ENCODE peak calls at places on chromosomes 4 and X, in seven cellular contexts. F, Z, B, A, D, O and R are unnamed samples.

GRCh38 chr4:147731611-147732515 is at the start of gene ARHGAP10:
- DNase-seq in F (peak; percentile 18), Z (peak; percentile 81), B (peak; percentile 70), A (peak; percentile 78), D (peak; percentile 82), O (peak; percentile 88), R (peak; percentile 81)

GRCh38 chr4:3436798-3437581 is 4.8 kb upstream of the HGFAC start:
- DNase-seq in F (no peak), Z (no peak), B (no peak), A (no peak), D (no peak), O (peak; percentile 61), R (peak; percentile 8)

GRCh38 chrX:133913009-133913408 is 72.4 kb downstream of the GPC3 start:
- DNase-seq in F (no peak), Z (no peak), B (peak; percentile 21), A (no peak), D (no peak), O (no peak), R (no peak)

GRCh38 chr4:42638276-42638675 is 18.6 kb downstream of the ATP8A1 start:
- DNase-seq in F (no peak), Z (no peak), B (no peak), A (no peak), D (no peak), O (no peak), R (no peak)

GRCh38 chr4:53127365-53127764 is 238.5 kb downstream of the SCFD2 start:
- DNase-seq in F (no peak), Z (no peak), B (no peak), A (no peak), D (no peak), O (no peak), R (no peak)

GRCh38 chr4:77037736-77038135 is 38.1 kb downstream of the CCNI start:
- DNase-seq in F (no peak), Z (no peak), B (no peak), A (no peak), D (no peak), O (no peak), R (no peak)

GRCh38 chrX:139079789-139080188 is 368.3 kb upstream of the FGF13 start:
- DNase-seq in F (no peak), Z (no peak), B (no peak), A (no peak), D (no peak), O (no peak), R (no peak)

GRCh38 chr4:184168406-184169019 is 49.2 kb downstream of the ENPP6 start:
- DNase-seq in F (peak; percentile 12), Z (peak; percentile 79), B (peak; percentile 86), A (peak; percentile 73), D (peak; percentile 68), O (peak; percentile 85), R (peak; percentile 83)

GRCh38 chrX:111170017-111170416 is 74.0 kb downstream of the PAK3 start:
- DNase-seq in F (no peak), Z (no peak), B (no peak), A (no peak), D (no peak), O (no peak), R (no peak)

GRCh38 chr4:13599159-13599558 is 28.4 kb downstream of the BOD1L1 start:
- DNase-seq in F (no peak), Z (no peak), B (peak; percentile 77), A (peak; percentile 74), D (no peak), O (no peak), R (no peak)

GRCh38 chr4:8891646-8892555 is 20.3 kb upstream of the HMX1 start:
- DNase-seq in F (no peak), Z (no peak), B (peak; percentile 77), A (no peak), D (no peak), O (no peak), R (no peak)

GRCh38 chr4:95155759-95156451 is 392.9 kb downstream of the UNC5C start:
- DNase-seq in F (no peak), Z (no peak), B (peak; percentile 62), A (no peak), D (no peak), O (no peak), R (no peak)

GRCh38 chrX:122238801-122239200 is 945.3 kb upstream of the GRIA3 start:
- DNase-seq in F (no peak), Z (no peak), B (no peak), A (no peak), D (no peak), O (no peak), R (no peak)

GRCh38 chrX:24877854-24878650 is 137.7 kb downstream of the ARX start:
- DNase-seq in F (no peak), Z (no peak), B (no peak), A (no peak), D (no peak), O (no peak), R (no peak)

GRCh38 chrX:129540725-129541184 is 696 bp downstream of the OCRL start:
- DNase-seq in F (no peak), Z (no peak), B (peak; percentile 3), A (peak; percentile 9), D (no peak), O (peak; percentile 51), R (no peak)

GRCh38 chr4:83010111-83010521 is 507 bp downstream of the LIN54 start:
- DNase-seq in F (no peak), Z (no peak), B (peak; percentile 51), A (no peak), D (no peak), O (no peak), R (no peak)

GRCh38 chr4:169485791-169486742 is 126.3 kb downstream of the NEK1 start:
- DNase-seq in F (peak; percentile 2), Z (no peak), B (peak; percentile 66), A (peak; percentile 29), D (no peak), O (no peak), R (no peak)

GRCh38 chr4:148442830-148443549 is 776 bp upstream of the NR3C2 start:
- DNase-seq in F (no peak), Z (peak; percentile 39), B (no peak), A (peak; percentile 12), D (no peak), O (peak; percentile 67), R (peak; percentile 28)

GRCh38 chrX:129115104-129115503 is 408.2 kb downstream of the SMARCA1 start:
- DNase-seq in F (no peak), Z (no peak), B (peak; percentile 82), A (peak; percentile 2), D (no peak), O (no peak), R (no peak)

GRCh38 chr4:169815606-169816005 is 57.9 kb upstream of the HPF1 start:
- DNase-seq in F (no peak), Z (no peak), B (no peak), A (no peak), D (no peak), O (no peak), R (no peak)

GRCh38 chr4:101953949-101954348 is 163.4 kb downstream of the BANK1 start:
- DNase-seq in F (no peak), Z (no peak), B (peak; percentile 92), A (peak; percentile 12), D (no peak), O (no peak), R (no peak)

GRCh38 chr4:155659168-155659567 is 7.5 kb upstream of the GUCY1A1 start:
- DNase-seq in F (no peak), Z (no peak), B (no peak), A (no peak), D (no peak), O (no peak), R (no peak)

GRCh38 chr4:155667538-155668511 is 1.2 kb downstream of the GUCY1A1 start:
- DNase-seq in F (no peak), Z (peak; percentile 69), B (peak; percentile 60), A (peak; percentile 12), D (peak; percentile 63), O (peak; percentile 64), R (peak; percentile 33)

GRCh38 chr4:155660436-155660835 is 6.2 kb upstream of the GUCY1A1 start:
- DNase-seq in F (no peak), Z (no peak), B (no peak), A (no peak), D (no peak), O (no peak), R (no peak)

GRCh38 chr4:155666701-155667537 is at the start of gene GUCY1A1:
- DNase-seq in F (no peak), Z (peak; percentile 65), B (peak; percentile 81), A (peak; percentile 40), D (peak; percentile 67), O (peak; percentile 64), R (peak; percentile 62)

GRCh38 chr4:155665054-155665453 is 1.6 kb upstream of the GUCY1A1 start:
- DNase-seq in F (no peak), Z (no peak), B (no peak), A (no peak), D (no peak), O (no peak), R (no peak)
- H3K27me3 ChIP-seq in F (no peaks in the 10 kb centered on the region), Z (no peaks in the 10 kb centered on the region), B (peaks cover 73% of the 10 kb centered on the region), A (no peaks in the 10 kb centered on the region), D (no peaks in the 10 kb centered on the region), O (no peaks in the 10 kb centered on the region), R (no peaks in the 10 kb centered on the region)

GRCh38 chrX:100895365-100896075 is 21.4 kb upstream of the NOX1 start:
- DNase-seq in F (no peak), Z (no peak), B (peak; percentile 70), A (peak; percentile 2), D (no peak), O (no peak), R (no peak)
- TF ChIP-seq CTCF in F (peak; percentile 23), Z (no peak), B (peak; percentile 78), A (no peak), D (no peak), O (peak; percentile 22), R (peak; percentile 28)

GRCh38 chrX:40011483-40012038 is 86.2 kb downstream of the BCOR start:
- DNase-seq in F (no peak), Z (no peak), B (no peak), A (no peak), D (no peak), O (no peak), R (no peak)
- H3K27me3 ChIP-seq in F (peaks cover 3% of the 10 kb centered on the region), Z (no peaks in the 10 kb centered on the region), B (peaks cover 89% of the 10 kb centered on the region), A (no peaks in the 10 kb centered on the region), D (no peaks in the 10 kb centered on the region), O (no peaks in the 10 kb centered on the region), R (no peaks in the 10 kb centered on the region)

GRCh38 chr4:5460106-5460801 is 248.1 kb downstream of the EVC2 start:
- DNase-seq in F (no peak), Z (peak; percentile 30), B (peak; percentile 71), A (no peak), D (no peak), O (no peak), R (no peak)
- TF ChIP-seq CTCF in F (no peak), Z (peak; percentile 19), B (peak; percentile 86), A (no peak), D (no peak), O (peak; percentile 14), R (peak; percentile 54)

DNA sequence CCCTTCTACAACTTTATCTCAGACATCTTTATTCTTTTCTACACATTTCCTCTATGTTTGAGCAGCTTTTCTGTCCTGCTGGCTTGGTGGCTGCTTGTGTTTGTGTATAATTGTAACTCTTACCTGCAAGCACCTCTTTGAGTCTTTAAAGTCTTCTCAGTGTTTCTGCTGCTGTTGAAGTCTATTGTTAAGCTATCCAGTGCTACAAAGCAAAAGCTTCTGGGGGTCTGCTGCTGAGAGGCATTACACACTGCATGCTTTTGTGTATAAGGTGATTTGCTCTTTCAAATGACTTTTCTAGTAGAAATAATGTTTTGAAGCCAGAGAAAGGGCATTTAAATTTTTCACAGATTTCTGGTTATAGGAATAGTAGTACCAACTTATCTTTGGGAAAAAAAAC is 241.8 kb downstream of the DTHD1 start:
- DNase-seq in F (no peak), Z (no peak), B (peak; percentile 20), A (no peak), D (no peak), O (no peak), R (no peak)
- H3K27me3 ChIP-seq in F (no peaks in the 10 kb centered on the region), Z (no peaks in the 10 kb centered on the region), B (no peaks in the 10 kb centered on the region), A (no peaks in the 10 kb centered on the region), D (no peaks in the 10 kb centered on the region), O (no peaks in the 10 kb centered on the region), R (no peaks in the 10 kb centered on the region)

GRCh38 chr4:186132577-186133277 is 28.2 kb downstream of the FAM149A start:
- DNase-seq in F (no peak), Z (no peak), B (peak; percentile 83), A (no peak), D (no peak), O (no peak), R (no peak)
- TF ChIP-seq CTCF in F (no peak), Z (no peak), B (peak; percentile 74), A (no peak), D (no peak), O (no peak), R (no peak)